ENCODE peak calls at places on chromosome 4, in six cellular contexts. O is mesendoderm, K is IMR-90, I is H9, Z is neuronal stem cell, H is H1. D is an unnamed sample.

GRCh38 chr4:77037736-77038135 is 38.1 kb downstream of the CCNI start:
- DNase-seq in K (peak), O (no peak), H (no peak), Z (no peak), I (no peak), D (peak)

GRCh38 chr4:92969650-92970370 is 666.0 kb downstream of the GRID2 start:
- DNase-seq in O (peak), I (no peak), K (peak), H (no peak), Z (no peak), D (peak)

GRCh38 chr4:55723403-55723802 is 87.3 kb upstream of the NMU start:
- DNase-seq in O (no peak), K (no peak), Z (no peak), I (no peak), H (no peak), D (no peak)

GRCh38 chr4:78369691-78370090 is 181.9 kb upstream of the ANXA3 start:
- DNase-seq in I (peak), Z (no peak), O (peak), H (no peak), K (no peak), D (no peak)

GRCh38 chr4:86055898-86056297 is 304.0 kb downstream of the MAPK10 start:
- DNase-seq in H (no peak), Z (no peak), I (no peak), K (peak), O (peak), D (peak)

GRCh38 chr4:157045507-157046127 is 30.3 kb upstream of the GLRB start:
- DNase-seq in I (peak), K (peak), Z (peak), O (peak), H (no peak), D (peak)

GRCh38 chr4:2077537-2078460 is 18.7 kb downstream of the NAT8L start:
- DNase-seq in I (peak), O (no peak), Z (no peak), H (no peak), K (no peak), D (no peak)

GRCh38 chr4:106266201-106266600 is 49.8 kb downstream of the TBCK start:
- DNase-seq in Z (no peak), K (peak), H (no peak), I (no peak), O (peak), D (peak)

GRCh38 chr4:121650741-121651140 is 46.0 kb downstream of the ANXA5 start:
- DNase-seq in Z (no peak), H (no peak), K (no peak), O (no peak), I (no peak), D (no peak)

GRCh38 chr4:159516556-159516955 is 413.7 kb downstream of the RAPGEF2 start:
- DNase-seq in K (peak), Z (no peak), O (no peak), I (no peak), H (no peak), D (no peak)

GRCh38 chr4:173958445-173958844 is 325.0 kb downstream of the FBXO8 start:
- DNase-seq in H (no peak), K (peak), I (no peak), O (no peak), Z (no peak), D (peak)

GRCh38 chr4:132276185-132276584 is 872.9 kb upstream of the PCDH10 start:
- DNase-seq in K (no peak), I (no peak), O (no peak), H (no peak), Z (no peak), D (no peak)

GRCh38 chr4:9970399-9971011 is 50.8 kb downstream of the SLC2A9 start:
- DNase-seq in O (no peak), I (no peak), H (no peak), Z (no peak), K (no peak), D (no peak)

GRCh38 chr4:9968472-9968871 is 52.8 kb downstream of the SLC2A9 start:
- DNase-seq in K (peak), Z (no peak), O (no peak), H (no peak), I (no peak), D (peak)

GRCh38 chr4:9964884-9965283 is 56.4 kb downstream of the SLC2A9 start:
- DNase-seq in K (no peak), H (no peak), I (no peak), Z (no peak), O (no peak), D (no peak)

GRCh38 chr4:9971711-9972110 is 49.6 kb downstream of the SLC2A9 start:
- DNase-seq in O (no peak), H (no peak), K (no peak), I (no peak), Z (no peak), D (no peak)

DNA sequence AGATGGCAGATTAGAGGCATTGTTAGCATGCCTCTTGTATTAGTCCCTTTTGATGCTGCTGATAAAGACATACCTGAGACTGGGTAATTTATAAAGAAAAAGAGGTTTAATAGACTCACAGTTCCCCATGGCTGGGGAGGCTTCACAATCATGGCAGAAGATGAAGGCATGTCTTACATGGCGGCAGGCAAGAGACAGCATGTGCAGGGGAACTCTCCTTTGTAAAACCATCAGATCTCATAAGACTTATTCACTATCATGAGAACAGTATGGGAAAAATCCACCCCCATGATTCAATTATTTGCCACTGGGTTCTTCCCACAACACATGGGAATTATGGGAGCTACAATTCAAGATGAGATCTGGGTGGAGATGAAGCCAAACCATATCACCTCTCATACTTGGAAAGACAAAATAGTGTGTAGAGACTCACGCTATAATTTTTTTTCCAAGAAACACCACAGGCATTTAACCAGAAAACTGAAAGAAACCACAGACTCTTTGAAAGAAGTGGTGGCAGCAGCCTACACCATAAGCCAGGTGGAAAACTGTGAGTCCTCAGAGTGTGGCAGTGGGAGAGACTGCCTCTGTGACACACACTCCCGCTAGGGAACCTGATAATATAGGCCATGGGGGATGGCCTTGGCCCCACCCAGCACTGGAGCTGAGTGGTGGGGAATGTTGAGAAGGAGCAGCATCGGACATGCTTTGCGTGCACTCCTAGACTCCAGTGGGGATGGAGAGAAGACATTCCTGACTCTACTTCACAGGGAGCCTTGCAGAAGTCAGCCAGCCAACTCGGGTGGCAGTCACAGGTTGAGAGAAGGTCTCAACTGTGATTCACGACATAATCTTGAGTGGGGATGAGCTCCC is 51.5 kb downstream of the SLC2A9 start:
- DNase-seq in I (no peak), O (peak), Z (no peak), K (no peak), H (no peak), D (no peak)
- H3K4ac ChIP-seq in I (no peak), O (no peak), Z (no peak), K (peak), H (no peak), D (no peak)

GRCh38 chr4:151099976-151100417 is 569 bp downstream of the RPS3A start:
- DNase-seq in H (no peak), O (no peak), I (no peak), Z (no peak), K (peak), D (no peak)
- H2AK5ac ChIP-seq in H (peak), O (peak), I (peak), Z (no peak), K (peak), D (peak)

GRCh38 chr4:153549401-153549800 is 83.2 kb downstream of the TMEM131L start:
- DNase-seq in Z (no peak), O (no peak), H (no peak), K (peak), I (no peak), D (no peak)
- H2BK15ac ChIP-seq in Z (no peak), O (no peak), H (no peak), K (no peak), I (no peak), D (no peak)

GRCh38 chr4:39635023-39635422 is 3.6 kb downstream of the SMIM14 start:
- DNase-seq in H (no peak), K (no peak), Z (no peak), O (peak), I (peak), D (no peak)

GRCh38 chr4:39641451-39641850 is 2.8 kb upstream of the SMIM14 start:
- DNase-seq in I (peak), K (no peak), O (peak), H (peak), Z (no peak), D (no peak)

GRCh38 chr4:39636786-39637185 is 1.9 kb downstream of the SMIM14 start:
- DNase-seq in H (no peak), O (no peak), Z (no peak), I (no peak), K (peak), D (peak)

GRCh38 chr4:39637572-39638357 is 900 bp downstream of the SMIM14 start:
- DNase-seq in H (peak), O (peak), K (peak), Z (peak), I (peak), D (peak)

GRCh38 chr4:39638358-39639239 is at the start of gene SMIM14:
- DNase-seq in O (peak), H (peak), Z (peak), K (peak), I (peak), D (peak)
- H3K4ac ChIP-seq in O (peak), H (peak), Z (peak), K (peak), I (peak), D (peak)

GRCh38 chr4:145782756-145783155 is 102.8 kb downstream of the C4orf51 start:
- DNase-seq in K (no peak), Z (no peak), O (no peak), I (no peak), H (no peak), D (no peak)
- H2AK5ac ChIP-seq in K (no peak), Z (no peak), O (no peak), I (no peak), H (no peak), D (no peak)

D was measured in mesenchymal stem cell.